ENCODE peak calls at places on chromosome 12, in nine cellular contexts. One of them, this sample, is unnamed.

GRCh38 chr12:59046763-59047534 is 126.6 kb upstream of the LRIG3 start:
- DNase-seq in stimulated activated naive CD4-positive, alpha-beta T cell: no peak
- DNase-seq in HT1080: no peak
- DNase-seq in endothelial cell: no peak
- DNase-seq in activated B cell treated with CpG ODN at 0.5 μM for 24 hours: no peak
- DNase-seq in HEK293T: no peak
- DNase-seq in hepatic stellate cell: no peak
- DNase-seq in activated naive CD8-positive, alpha-beta T cell treated with anti-CD3 and anti-CD28 coated beads, Interleukin-2, amount 50 U/mL, for 16 hours: no peak
- DNase-seq in NCI-H2081: no peak
- DNase-seq in this sample: no peak

GRCh38 chr12:53538209-53538689 is 31.0 kb upstream of the NPFF start:
- DNase-seq in HEK293T: no peak
- DNase-seq in NCI-H2081: peak
- DNase-seq in hepatic stellate cell: no peak
- DNase-seq in endothelial cell: no peak
- DNase-seq in activated B cell treated with CpG ODN at 0.5 μM for 24 hours: no peak
- DNase-seq in activated naive CD8-positive, alpha-beta T cell treated with anti-CD3 and anti-CD28 coated beads, Interleukin-2, amount 50 U/mL, for 16 hours: no peak
- DNase-seq in HT1080: peak
- DNase-seq in stimulated activated naive CD4-positive, alpha-beta T cell: no peak
- DNase-seq in this sample: no peak

GRCh38 chr12:20602671-20603402 is 92.3 kb upstream of the SLCO1C1 start:
- DNase-seq in activated naive CD8-positive, alpha-beta T cell treated with anti-CD3 and anti-CD28 coated beads, Interleukin-2, amount 50 U/mL, for 16 hours: no peak
- DNase-seq in NCI-H2081: no peak
- DNase-seq in endothelial cell: no peak
- DNase-seq in HEK293T: no peak
- DNase-seq in HT1080: peak
- DNase-seq in stimulated activated naive CD4-positive, alpha-beta T cell: no peak
- DNase-seq in activated B cell treated with CpG ODN at 0.5 μM for 24 hours: no peak
- DNase-seq in hepatic stellate cell: peak
- DNase-seq in this sample: no peak

GRCh38 chr12:45721374-45721773 is 8.1 kb upstream of the ARID2 start:
- DNase-seq in stimulated activated naive CD4-positive, alpha-beta T cell: no peak
- DNase-seq in HT1080: no peak
- DNase-seq in HEK293T: no peak
- DNase-seq in NCI-H2081: no peak
- DNase-seq in activated B cell treated with CpG ODN at 0.5 μM for 24 hours: no peak
- DNase-seq in endothelial cell: no peak
- DNase-seq in hepatic stellate cell: no peak
- DNase-seq in activated naive CD8-positive, alpha-beta T cell treated with anti-CD3 and anti-CD28 coated beads, Interleukin-2, amount 50 U/mL, for 16 hours: no peak
- DNase-seq in this sample: no peak

GRCh38 chr12:100447405-100447804 is 26.3 kb upstream of the NR1H4 start:
- DNase-seq in stimulated activated naive CD4-positive, alpha-beta T cell: no peak
- DNase-seq in activated naive CD8-positive, alpha-beta T cell treated with anti-CD3 and anti-CD28 coated beads, Interleukin-2, amount 50 U/mL, for 16 hours: no peak
- DNase-seq in hepatic stellate cell: no peak
- DNase-seq in HT1080: no peak
- DNase-seq in activated B cell treated with CpG ODN at 0.5 μM for 24 hours: no peak
- DNase-seq in NCI-H2081: no peak
- DNase-seq in HEK293T: no peak
- DNase-seq in endothelial cell: peak
- DNase-seq in this sample: no peak

GRCh38 chr12:15322164-15323054 is at the start of gene PTPRO:
- DNase-seq in HT1080: peak
- DNase-seq in activated B cell treated with CpG ODN at 0.5 μM for 24 hours: no peak
- DNase-seq in HEK293T: peak
- DNase-seq in stimulated activated naive CD4-positive, alpha-beta T cell: no peak
- DNase-seq in NCI-H2081: peak
- DNase-seq in hepatic stellate cell: peak
- DNase-seq in endothelial cell: peak
- DNase-seq in activated naive CD8-positive, alpha-beta T cell treated with anti-CD3 and anti-CD28 coated beads, Interleukin-2, amount 50 U/mL, for 16 hours: no peak
- DNase-seq in this sample: no peak

GRCh38 chr12:16608346-16608745 is 2.4 kb upstream of the LMO3 start:
- DNase-seq in endothelial cell: no peak
- DNase-seq in activated naive CD8-positive, alpha-beta T cell treated with anti-CD3 and anti-CD28 coated beads, Interleukin-2, amount 50 U/mL, for 16 hours: no peak
- DNase-seq in stimulated activated naive CD4-positive, alpha-beta T cell: no peak
- DNase-seq in hepatic stellate cell: no peak
- DNase-seq in NCI-H2081: no peak
- DNase-seq in activated B cell treated with CpG ODN at 0.5 μM for 24 hours: no peak
- DNase-seq in HT1080: no peak
- DNase-seq in HEK293T: no peak
- DNase-seq in this sample: no peak

GRCh38 chr12:26633591-26634210 is 199.3 kb downstream of the ITPR2 start:
- DNase-seq in HEK293T: no peak
- DNase-seq in HT1080: no peak
- DNase-seq in NCI-H2081: no peak
- DNase-seq in hepatic stellate cell: no peak
- DNase-seq in stimulated activated naive CD4-positive, alpha-beta T cell: no peak
- DNase-seq in activated B cell treated with CpG ODN at 0.5 μM for 24 hours: no peak
- DNase-seq in endothelial cell: no peak
- DNase-seq in activated naive CD8-positive, alpha-beta T cell treated with anti-CD3 and anti-CD28 coated beads, Interleukin-2, amount 50 U/mL, for 16 hours: no peak
- DNase-seq in this sample: no peak

GRCh38 chr12:8664228-8664963 is 1.8 kb upstream of the MFAP5 start:
- DNase-seq in hepatic stellate cell: no peak
- DNase-seq in stimulated activated naive CD4-positive, alpha-beta T cell: no peak
- DNase-seq in HEK293T: no peak
- DNase-seq in HT1080: no peak
- DNase-seq in NCI-H2081: no peak
- DNase-seq in activated naive CD8-positive, alpha-beta T cell treated with anti-CD3 and anti-CD28 coated beads, Interleukin-2, amount 50 U/mL, for 16 hours: no peak
- DNase-seq in activated B cell treated with CpG ODN at 0.5 μM for 24 hours: no peak
- DNase-seq in endothelial cell: no peak
- DNase-seq in this sample: no peak

GRCh38 chr12:59660921-59661597 is 65.2 kb downstream of the SLC16A7 start:
- DNase-seq in stimulated activated naive CD4-positive, alpha-beta T cell: no peak
- DNase-seq in HT1080: no peak
- DNase-seq in HEK293T: no peak
- DNase-seq in endothelial cell: no peak
- DNase-seq in activated naive CD8-positive, alpha-beta T cell treated with anti-CD3 and anti-CD28 coated beads, Interleukin-2, amount 50 U/mL, for 16 hours: no peak
- DNase-seq in hepatic stellate cell: no peak
- DNase-seq in NCI-H2081: no peak
- DNase-seq in activated B cell treated with CpG ODN at 0.5 μM for 24 hours: no peak
- DNase-seq in this sample: no peak

GRCh38 chr12:3447318-3447717 is 43.7 kb upstream of the PRMT8 start:
- DNase-seq in activated B cell treated with CpG ODN at 0.5 μM for 24 hours: no peak
- DNase-seq in stimulated activated naive CD4-positive, alpha-beta T cell: no peak
- DNase-seq in endothelial cell: no peak
- DNase-seq in hepatic stellate cell: no peak
- DNase-seq in HEK293T: no peak
- DNase-seq in activated naive CD8-positive, alpha-beta T cell treated with anti-CD3 and anti-CD28 coated beads, Interleukin-2, amount 50 U/mL, for 16 hours: no peak
- DNase-seq in HT1080: no peak
- DNase-seq in NCI-H2081: no peak
- DNase-seq in this sample: no peak

GRCh38 chr12:66603458-66603857 is 75.4 kb downstream of the GRIP1 start:
- DNase-seq in stimulated activated naive CD4-positive, alpha-beta T cell: no peak
- DNase-seq in hepatic stellate cell: no peak
- DNase-seq in HEK293T: no peak
- DNase-seq in HT1080: no peak
- DNase-seq in activated naive CD8-positive, alpha-beta T cell treated with anti-CD3 and anti-CD28 coated beads, Interleukin-2, amount 50 U/mL, for 16 hours: no peak
- DNase-seq in NCI-H2081: no peak
- DNase-seq in activated B cell treated with CpG ODN at 0.5 μM for 24 hours: no peak
- DNase-seq in endothelial cell: no peak
- DNase-seq in this sample: no peak

GRCh38 chr12:42961395-42961794 is 371.8 kb upstream of the PRICKLE1 start:
- DNase-seq in endothelial cell: no peak
- DNase-seq in NCI-H2081: no peak
- DNase-seq in activated naive CD8-positive, alpha-beta T cell treated with anti-CD3 and anti-CD28 coated beads, Interleukin-2, amount 50 U/mL, for 16 hours: no peak
- DNase-seq in HT1080: peak
- DNase-seq in activated B cell treated with CpG ODN at 0.5 μM for 24 hours: no peak
- DNase-seq in HEK293T: no peak
- DNase-seq in stimulated activated naive CD4-positive, alpha-beta T cell: no peak
- DNase-seq in hepatic stellate cell: peak
- DNase-seq in this sample: peak

GRCh38 chr12:24707379-24707778 is 241.5 kb downstream of the BCAT1 start:
- DNase-seq in NCI-H2081: no peak
- DNase-seq in stimulated activated naive CD4-positive, alpha-beta T cell: no peak
- DNase-seq in activated naive CD8-positive, alpha-beta T cell treated with anti-CD3 and anti-CD28 coated beads, Interleukin-2, amount 50 U/mL, for 16 hours: no peak
- DNase-seq in endothelial cell: no peak
- DNase-seq in HEK293T: no peak
- DNase-seq in hepatic stellate cell: no peak
- DNase-seq in HT1080: no peak
- DNase-seq in activated B cell treated with CpG ODN at 0.5 μM for 24 hours: no peak
- DNase-seq in this sample: no peak

GRCh38 chr12:107485731-107486130 is 199.9 kb upstream of the PWP1 start:
- DNase-seq in activated naive CD8-positive, alpha-beta T cell treated with anti-CD3 and anti-CD28 coated beads, Interleukin-2, amount 50 U/mL, for 16 hours: no peak
- DNase-seq in hepatic stellate cell: no peak
- DNase-seq in HT1080: no peak
- DNase-seq in stimulated activated naive CD4-positive, alpha-beta T cell: no peak
- DNase-seq in HEK293T: no peak
- DNase-seq in NCI-H2081: no peak
- DNase-seq in activated B cell treated with CpG ODN at 0.5 μM for 24 hours: no peak
- DNase-seq in endothelial cell: no peak
- DNase-seq in this sample: no peak

GRCh38 chr12:111803038-111803626 is 36.4 kb downstream of the ALDH2 start:
- DNase-seq in activated naive CD8-positive, alpha-beta T cell treated with anti-CD3 and anti-CD28 coated beads, Interleukin-2, amount 50 U/mL, for 16 hours: no peak
- DNase-seq in NCI-H2081: no peak
- DNase-seq in endothelial cell: no peak
- DNase-seq in activated B cell treated with CpG ODN at 0.5 μM for 24 hours: no peak
- DNase-seq in HT1080: no peak
- DNase-seq in HEK293T: no peak
- DNase-seq in stimulated activated naive CD4-positive, alpha-beta T cell: no peak
- DNase-seq in hepatic stellate cell: no peak
- DNase-seq in this sample: no peak

GRCh38 chr12:52498971-52499370 is 5.9 kb upstream of the KRT6A start:
- DNase-seq in stimulated activated naive CD4-positive, alpha-beta T cell: no peak
- DNase-seq in activated naive CD8-positive, alpha-beta T cell treated with anti-CD3 and anti-CD28 coated beads, Interleukin-2, amount 50 U/mL, for 16 hours: no peak
- DNase-seq in activated B cell treated with CpG ODN at 0.5 μM for 24 hours: no peak
- DNase-seq in HT1080: no peak
- DNase-seq in NCI-H2081: no peak
- DNase-seq in hepatic stellate cell: no peak
- DNase-seq in endothelial cell: no peak
- DNase-seq in HEK293T: no peak
- DNase-seq in this sample: no peak

GRCh38 chr12:65892905-65893304 is 68.6 kb downstream of the HMGA2 start:
- DNase-seq in hepatic stellate cell: peak
- DNase-seq in HEK293T: no peak
- DNase-seq in activated B cell treated with CpG ODN at 0.5 μM for 24 hours: no peak
- DNase-seq in activated naive CD8-positive, alpha-beta T cell treated with anti-CD3 and anti-CD28 coated beads, Interleukin-2, amount 50 U/mL, for 16 hours: no peak
- DNase-seq in NCI-H2081: no peak
- DNase-seq in endothelial cell: no peak
- DNase-seq in HT1080: peak
- DNase-seq in stimulated activated naive CD4-positive, alpha-beta T cell: no peak
- DNase-seq in this sample: no peak

GRCh38 chr12:49942921-49943662 is 7.4 kb upstream of the AQP2 start:
- DNase-seq in hepatic stellate cell: no peak
- DNase-seq in HT1080: no peak
- DNase-seq in activated B cell treated with CpG ODN at 0.5 μM for 24 hours: no peak
- DNase-seq in stimulated activated naive CD4-positive, alpha-beta T cell: no peak
- DNase-seq in HEK293T: no peak
- DNase-seq in endothelial cell: no peak
- DNase-seq in NCI-H2081: no peak
- DNase-seq in activated naive CD8-positive, alpha-beta T cell treated with anti-CD3 and anti-CD28 coated beads, Interleukin-2, amount 50 U/mL, for 16 hours: no peak
- DNase-seq in this sample: no peak

GRCh38 chr12:117114784-117115183 is 15.6 kb upstream of the TESC start:
- DNase-seq in HT1080: no peak
- DNase-seq in NCI-H2081: no peak
- DNase-seq in activated B cell treated with CpG ODN at 0.5 μM for 24 hours: no peak
- DNase-seq in stimulated activated naive CD4-positive, alpha-beta T cell: no peak
- DNase-seq in hepatic stellate cell: no peak
- DNase-seq in HEK293T: no peak
- DNase-seq in endothelial cell: no peak
- DNase-seq in activated naive CD8-positive, alpha-beta T cell treated with anti-CD3 and anti-CD28 coated beads, Interleukin-2, amount 50 U/mL, for 16 hours: no peak
- DNase-seq in this sample: no peak

GRCh38 chr12:30988887-30989286 is 62.3 kb downstream of the TSPAN11 start:
- DNase-seq in HT1080: no peak
- DNase-seq in NCI-H2081: peak
- DNase-seq in activated B cell treated with CpG ODN at 0.5 μM for 24 hours: no peak
- DNase-seq in activated naive CD8-positive, alpha-beta T cell treated with anti-CD3 and anti-CD28 coated beads, Interleukin-2, amount 50 U/mL, for 16 hours: no peak
- DNase-seq in endothelial cell: no peak
- DNase-seq in HEK293T: no peak
- DNase-seq in stimulated activated naive CD4-positive, alpha-beta T cell: no peak
- DNase-seq in hepatic stellate cell: no peak
- DNase-seq in this sample: no peak

GRCh38 chr12:62846506-62846905 is 88.4 kb downstream of the PPM1H start:
- DNase-seq in activated B cell treated with CpG ODN at 0.5 μM for 24 hours: no peak
- DNase-seq in HEK293T: no peak
- DNase-seq in NCI-H2081: no peak
- DNase-seq in hepatic stellate cell: no peak
- DNase-seq in stimulated activated naive CD4-positive, alpha-beta T cell: no peak
- DNase-seq in endothelial cell: no peak
- DNase-seq in HT1080: no peak
- DNase-seq in activated naive CD8-positive, alpha-beta T cell treated with anti-CD3 and anti-CD28 coated beads, Interleukin-2, amount 50 U/mL, for 16 hours: no peak
- DNase-seq in this sample: no peak

GRCh38 chr12:14714437-14714836 is 18.0 kb upstream of the GUCY2C start:
- DNase-seq in NCI-H2081: peak
- DNase-seq in activated naive CD8-positive, alpha-beta T cell treated with anti-CD3 and anti-CD28 coated beads, Interleukin-2, amount 50 U/mL, for 16 hours: no peak
- DNase-seq in hepatic stellate cell: no peak
- DNase-seq in HEK293T: no peak
- DNase-seq in endothelial cell: no peak
- DNase-seq in stimulated activated naive CD4-positive, alpha-beta T cell: no peak
- DNase-seq in activated B cell treated with CpG ODN at 0.5 μM for 24 hours: no peak
- DNase-seq in HT1080: no peak
- DNase-seq in this sample: no peak

GRCh38 chr12:11269607-11270006 is at the start of gene PRB3:
- DNase-seq in HT1080: no peak
- DNase-seq in endothelial cell: no peak
- DNase-seq in hepatic stellate cell: no peak
- DNase-seq in HEK293T: no peak
- DNase-seq in activated naive CD8-positive, alpha-beta T cell treated with anti-CD3 and anti-CD28 coated beads, Interleukin-2, amount 50 U/mL, for 16 hours: no peak
- DNase-seq in stimulated activated naive CD4-positive, alpha-beta T cell: no peak
- DNase-seq in NCI-H2081: no peak
- DNase-seq in activated B cell treated with CpG ODN at 0.5 μM for 24 hours: no peak
- DNase-seq in this sample: no peak

GRCh38 chr12:118098911-118099671 is 4.7 kb downstream of the VSIG10 start:
- DNase-seq in hepatic stellate cell: no peak
- DNase-seq in HT1080: no peak
- DNase-seq in activated naive CD8-positive, alpha-beta T cell treated with anti-CD3 and anti-CD28 coated beads, Interleukin-2, amount 50 U/mL, for 16 hours: no peak
- DNase-seq in HEK293T: no peak
- DNase-seq in endothelial cell: no peak
- DNase-seq in NCI-H2081: peak
- DNase-seq in activated B cell treated with CpG ODN at 0.5 μM for 24 hours: no peak
- DNase-seq in stimulated activated naive CD4-positive, alpha-beta T cell: no peak
- DNase-seq in this sample: no peak

GRCh38 chr12:94879542-94879941 is 124.0 kb downstream of the NDUFA12 start:
- DNase-seq in HEK293T: no peak
- DNase-seq in HT1080: no peak
- DNase-seq in activated naive CD8-positive, alpha-beta T cell treated with anti-CD3 and anti-CD28 coated beads, Interleukin-2, amount 50 U/mL, for 16 hours: no peak
- DNase-seq in activated B cell treated with CpG ODN at 0.5 μM for 24 hours: no peak
- DNase-seq in endothelial cell: peak
- DNase-seq in NCI-H2081: no peak
- DNase-seq in stimulated activated naive CD4-positive, alpha-beta T cell: no peak
- DNase-seq in hepatic stellate cell: no peak
- DNase-seq in this sample: no peak

GRCh38 chr12:70724444-70724843 is 87.2 kb upstream of the PTPRB start:
- DNase-seq in stimulated activated naive CD4-positive, alpha-beta T cell: no peak
- DNase-seq in activated B cell treated with CpG ODN at 0.5 μM for 24 hours: no peak
- DNase-seq in endothelial cell: no peak
- DNase-seq in HT1080: no peak
- DNase-seq in NCI-H2081: no peak
- DNase-seq in activated naive CD8-positive, alpha-beta T cell treated with anti-CD3 and anti-CD28 coated beads, Interleukin-2, amount 50 U/mL, for 16 hours: no peak
- DNase-seq in HEK293T: no peak
- DNase-seq in hepatic stellate cell: no peak
- DNase-seq in this sample: no peak

GRCh38 chr12:65634061-65634460 is 190.2 kb upstream of the HMGA2 start:
- DNase-seq in activated B cell treated with CpG ODN at 0.5 μM for 24 hours: no peak
- DNase-seq in HEK293T: no peak
- DNase-seq in NCI-H2081: no peak
- DNase-seq in HT1080: no peak
- DNase-seq in activated naive CD8-positive, alpha-beta T cell treated with anti-CD3 and anti-CD28 coated beads, Interleukin-2, amount 50 U/mL, for 16 hours: no peak
- DNase-seq in endothelial cell: no peak
- DNase-seq in hepatic stellate cell: no peak
- DNase-seq in stimulated activated naive CD4-positive, alpha-beta T cell: no peak
- DNase-seq in this sample: no peak

GRCh38 chr12:71972441-71973074 is 33.9 kb downstream of the TPH2 start:
- DNase-seq in NCI-H2081: no peak
- DNase-seq in HEK293T: no peak
- DNase-seq in endothelial cell: no peak
- DNase-seq in activated B cell treated with CpG ODN at 0.5 μM for 24 hours: no peak
- DNase-seq in HT1080: no peak
- DNase-seq in stimulated activated naive CD4-positive, alpha-beta T cell: no peak
- DNase-seq in activated naive CD8-positive, alpha-beta T cell treated with anti-CD3 and anti-CD28 coated beads, Interleukin-2, amount 50 U/mL, for 16 hours: no peak
- DNase-seq in hepatic stellate cell: no peak
- DNase-seq in this sample: no peak

GRCh38 chr12:112806721-112807120 is 15.2 kb downstream of the RPH3A start:
- DNase-seq in stimulated activated naive CD4-positive, alpha-beta T cell: no peak
- DNase-seq in hepatic stellate cell: no peak
- DNase-seq in endothelial cell: no peak
- DNase-seq in activated naive CD8-positive, alpha-beta T cell treated with anti-CD3 and anti-CD28 coated beads, Interleukin-2, amount 50 U/mL, for 16 hours: no peak
- DNase-seq in HT1080: no peak
- DNase-seq in NCI-H2081: no peak
- DNase-seq in activated B cell treated with CpG ODN at 0.5 μM for 24 hours: no peak
- DNase-seq in HEK293T: no peak
- DNase-seq in this sample: no peak

GRCh38 chr12:87981495-87981894 is 47.7 kb downstream of the C12orf50 start:
- DNase-seq in stimulated activated naive CD4-positive, alpha-beta T cell: no peak
- DNase-seq in HEK293T: no peak
- DNase-seq in hepatic stellate cell: no peak
- DNase-seq in activated B cell treated with CpG ODN at 0.5 μM for 24 hours: no peak
- DNase-seq in endothelial cell: no peak
- DNase-seq in HT1080: no peak
- DNase-seq in NCI-H2081: no peak
- DNase-seq in activated naive CD8-positive, alpha-beta T cell treated with anti-CD3 and anti-CD28 coated beads, Interleukin-2, amount 50 U/mL, for 16 hours: no peak
- DNase-seq in this sample: no peak

This sample was measured in upper lobe of left lung.